ENCODE peak calls at places on chromosomes 13 and 19, in nine cellular contexts. P is activated effector memory CD4-positive, alpha-beta T cell treated with anti-CD3 and anti-CD28 coated beads, Interleukin-2, amount 50 U/mL, for 16 hours; V is activated T-helper 9 cell treated with anti-CD3 and anti-CD28 coated beads, Interleukin-2, amount 50 U/mL, for 16 hours; X is amniotic stem cell; C is MM.1S; O is HAP-1; W is activated CD8-positive, alpha-beta T cell treated with anti-CD3 and anti-CD28 coated beads for 36 hours; F is activated naive CD4-positive, alpha-beta T cell treated with anti-CD3 and anti-CD28 coated beads, Interleukin-2, amount 50 U/mL, for 72 hours; K is non-pigmented ciliary epithelial cell. L is an unnamed sample.

GRCh38 chr13:48782429-48782840 is 128.7 kb downstream of the CYSLTR2 start:
- DNase-seq in P (no peak), V (no peak), X (no peak), C (no peak), O (no peak), W (no peak), F (no peak), K (no peak), L (no peak)

GRCh38 chr19:55641376-55642152 is 762 bp downstream of the ZNF580 start:
- DNase-seq in P (no peak), V (no peak), X (no peak), C (no peak), O (no peak), W (peak), F (peak), K (no peak), L (no peak)

GRCh38 chr19:13841339-13842293 is 35.3 kb upstream of the NANOS3 start:
- DNase-seq in P (peak), V (no peak), X (no peak), C (peak), O (no peak), W (no peak), F (no peak), K (no peak), L (no peak)

GRCh38 chr19:2734589-2735288 is 5.1 kb downstream of the SLC39A3 start:
- DNase-seq in P (no peak), V (no peak), X (no peak), C (no peak), O (no peak), W (no peak), F (no peak), K (no peak), L (no peak)

GRCh38 chr13:95641291-95641811 is 3.2 kb downstream of the DZIP1 start:
- DNase-seq in P (no peak), V (no peak), X (no peak), C (no peak), O (no peak), W (no peak), F (no peak), K (no peak), L (no peak)

GRCh38 chr13:41697578-41697977 is 240.2 kb downstream of the RGCC start:
- DNase-seq in P (no peak), V (no peak), X (no peak), C (no peak), O (no peak), W (no peak), F (no peak), K (no peak), L (no peak)

GRCh38 chr13:43764349-43764748 is 22.4 kb downstream of the ENOX1 start:
- DNase-seq in P (no peak), V (no peak), X (no peak), C (no peak), O (peak), W (no peak), F (no peak), K (no peak), L (no peak)

GRCh38 chr13:26062853-26063444 is 11.1 kb upstream of the SHISA2 start:
- DNase-seq in P (no peak), V (no peak), X (peak), C (peak), O (peak), W (peak), F (peak), K (no peak), L (no peak)

GRCh38 chr13:34357435-34358232 is 539.7 kb downstream of the RFC3 start:
- DNase-seq in P (no peak), V (no peak), X (peak), C (no peak), O (no peak), W (no peak), F (no peak), K (peak), L (no peak)

GRCh38 chr19:54485846-54486245 is 12.8 kb upstream of the CDC42EP5 start:
- DNase-seq in P (no peak), V (no peak), X (no peak), C (no peak), O (no peak), W (no peak), F (no peak), K (no peak), L (no peak)

GRCh38 chr19:48859711-48860572 is 8.5 kb downstream of the PLEKHA4 start:
- DNase-seq in P (no peak), V (no peak), X (no peak), C (no peak), O (no peak), W (peak), F (no peak), K (no peak), L (no peak)

GRCh38 chr19:18865973-18866799 is 29.8 kb downstream of the CERS1 start:
- DNase-seq in P (peak), V (peak), X (no peak), C (no peak), O (peak), W (peak), F (peak), K (no peak), L (peak)

GRCh38 chr19:55831846-55832245 is at the start of gene NLRP11:
- DNase-seq in P (no peak), V (no peak), X (no peak), C (no peak), O (no peak), W (no peak), F (no peak), K (no peak), L (no peak)

GRCh38 chr19:32966750-32967149 is 5.0 kb downstream of the CEP89 start:
- DNase-seq in P (no peak), V (no peak), X (no peak), C (no peak), O (no peak), W (no peak), F (no peak), K (no peak), L (no peak)

GRCh38 chr19:42926781-42927180 is 9.1 kb upstream of the PSG6 start:
- DNase-seq in P (no peak), V (no peak), X (no peak), C (no peak), O (no peak), W (no peak), F (no peak), K (no peak), L (no peak)

GRCh38 chr13:111397202-111397880 is 76.9 kb downstream of the TEX29 start:
- DNase-seq in P (no peak), V (no peak), X (no peak), C (no peak), O (no peak), W (no peak), F (no peak), K (no peak), L (no peak)

GRCh38 chr19:10808937-10809655 is 26.9 kb downstream of the TMED1 start:
- DNase-seq in P (peak), V (no peak), X (no peak), C (no peak), O (no peak), W (peak), F (peak), K (no peak), L (no peak)

GRCh38 chr19:4910594-4911273 is 1.4 kb downstream of the UHRF1 start:
- DNase-seq in P (peak), V (no peak), X (peak), C (no peak), O (peak), W (peak), F (peak), K (peak), L (no peak)

GRCh38 chr19:48491793-48492123 is 19.9 kb downstream of the LMTK3 start:
- DNase-seq in P (no peak), V (no peak), X (no peak), C (no peak), O (no peak), W (no peak), F (no peak), K (no peak), L (no peak)

GRCh38 chr19:38838208-38838985 is 6.8 kb upstream of the ECH1 start:
- DNase-seq in P (peak), V (peak), X (no peak), C (no peak), O (no peak), W (peak), F (peak), K (no peak), L (peak)

GRCh38 chr13:21670006-21670882 is 629 bp upstream of the FGF9 start:
- DNase-seq in P (peak), V (peak), X (no peak), C (peak), O (peak), W (peak), F (peak), K (no peak), L (peak)

GRCh38 chr19:45805719-45806118 is 9.4 kb downstream of the RSPH6A start:
- DNase-seq in P (no peak), V (no peak), X (no peak), C (no peak), O (no peak), W (no peak), F (no peak), K (no peak), L (no peak)